ENCODE peak calls at places on chromosomes 7 and 10, in eight cellular contexts. W is AG04450, H is colonic mucosa, K is gastrocnemius medialis, Y is suprapubic skin, E is upper lobe of left lung, M is cardiac muscle cell, X is fibroblast of mammary gland. O is an unnamed sample.

GRCh38 chr7:31069880-31070555 is 17.9 kb downstream of the ADCYAP1R1 start:
- DNase-seq in E (no peak), X (no peak), M (no peak), Y (no peak), K (no peak), H (no peak), W (no peak), O (no peak)

GRCh38 chr7:131619336-131620305 is 63.2 kb upstream of the PODXL start:
- DNase-seq in K (no peak), E (no peak), X (no peak), H (no peak), M (no peak), W (no peak), Y (no peak), O (no peak)

GRCh38 chr7:30247546-30248386 is 36.6 kb upstream of the ZNRF2 start:
- DNase-seq in Y (no peak), K (no peak), W (no peak), M (no peak), X (no peak), H (no peak), E (no peak), O (no peak)

GRCh38 chr10:91571671-91572070 is 61.2 kb downstream of the PPP1R3C start:
- DNase-seq in E (no peak), H (no peak), M (no peak), K (no peak), W (no peak), Y (no peak), X (no peak), O (no peak)

GRCh38 chr10:72740526-72740925 is 48.6 kb downstream of the MCU start:
- DNase-seq in H (peak), Y (no peak), E (no peak), K (peak), W (no peak), M (peak), X (peak), O (peak)

GRCh38 chr7:148318092-148318756 is 272.3 kb upstream of the C7orf33 start:
- DNase-seq in K (no peak), H (no peak), X (no peak), E (no peak), W (no peak), Y (no peak), M (no peak), O (no peak)

GRCh38 chr10:102452672-102453340 is 1.5 kb upstream of the C10orf95 start:
- DNase-seq in E (no peak), M (no peak), K (no peak), H (no peak), X (peak), W (no peak), Y (no peak), O (peak)

GRCh38 chr10:110212119-110213006 is 5.0 kb downstream of the MXI1 start:
- DNase-seq in X (no peak), H (peak), Y (no peak), K (peak), E (no peak), M (no peak), W (no peak), O (no peak)

GRCh38 chr10:97713828-97714400 is 384 bp downstream of the MARVELD1 start:
- DNase-seq in E (peak), X (peak), K (peak), M (peak), Y (peak), W (no peak), H (peak), O (peak)

GRCh38 chr10:115173915-115174443 is 80.8 kb downstream of the ATRNL1 start:
- DNase-seq in M (no peak), W (no peak), X (no peak), K (no peak), H (no peak), Y (no peak), E (no peak), O (peak)

GRCh38 chr7:131012477-131013031 is 278.5 kb upstream of the KLF14 start:
- DNase-seq in H (no peak), W (no peak), M (no peak), Y (no peak), X (peak), K (no peak), E (no peak), O (no peak)

GRCh38 chr10:131882590-131883451 is 18.0 kb upstream of the PPP2R2D start:
- DNase-seq in K (no peak), W (no peak), H (no peak), M (no peak), Y (no peak), E (no peak), X (no peak), O (no peak)

GRCh38 chr10:6746782-6747181 is 166.7 kb upstream of the PRKCQ start:
- DNase-seq in Y (no peak), H (no peak), M (no peak), K (no peak), W (no peak), X (peak), E (no peak), O (peak)

GRCh38 chr10:72073677-72074412 is 14.5 kb downstream of the SPOCK2 start:
- DNase-seq in H (no peak), Y (no peak), W (no peak), K (no peak), M (no peak), X (no peak), E (no peak), O (no peak)

GRCh38 chr10:18880530-18880929 is 168.1 kb upstream of the MALRD1 start:
- DNase-seq in M (no peak), E (no peak), K (no peak), W (no peak), X (no peak), H (no peak), Y (no peak), O (no peak)

GRCh38 chr7:100465702-100466311 is 1.7 kb upstream of the SPACDR start:
- DNase-seq in E (peak), Y (no peak), W (no peak), H (peak), M (peak), X (peak), K (no peak), O (peak)

GRCh38 chr7:92749327-92749730 is 87.0 kb downstream of the CDK6 start:
- DNase-seq in K (no peak), M (no peak), W (no peak), H (no peak), E (no peak), Y (no peak), X (peak), O (peak)

GRCh38 chr10:4331150-4331549 is 494.9 kb upstream of the AKR1E2 start:
- DNase-seq in K (no peak), E (no peak), X (peak), W (no peak), H (no peak), M (no peak), Y (no peak), O (no peak)

GRCh38 chr10:121442086-121442485 is 156.2 kb downstream of the FGFR2 start:
- DNase-seq in H (no peak), X (no peak), K (no peak), W (no peak), E (no peak), Y (no peak), M (no peak), O (no peak)

GRCh38 chr7:55526329-55526728 is 46.0 kb downstream of the VOPP1 start:
- DNase-seq in Y (no peak), K (peak), X (no peak), H (no peak), M (no peak), W (no peak), E (no peak), O (no peak)

GRCh38 chr7:129376778-129377700 is 57.2 kb upstream of the STRIP2 start:
- DNase-seq in H (no peak), K (no peak), W (no peak), X (peak), Y (no peak), M (no peak), E (no peak), O (peak)

GRCh38 chr10:113015201-113015600 is 65.2 kb downstream of the TCF7L2 start:
- DNase-seq in H (no peak), E (no peak), K (no peak), W (no peak), X (no peak), M (no peak), Y (no peak), O (no peak)

GRCh38 chr10:71326464-71326881 is 7.4 kb downstream of the SLC29A3 start:
- DNase-seq in K (peak), E (no peak), X (no peak), M (no peak), Y (no peak), W (no peak), H (peak), O (no peak)

GRCh38 chr10:17835688-17836087 is 26.5 kb downstream of the MRC1 start:
- DNase-seq in M (peak), W (peak), E (no peak), Y (no peak), K (no peak), X (peak), H (no peak), O (peak)

GRCh38 chr7:106346167-106346677 is 61.4 kb upstream of the NAMPT start:
- DNase-seq in Y (no peak), E (no peak), W (no peak), X (no peak), M (no peak), K (no peak), H (no peak), O (no peak)

GRCh38 chr7:141198191-141198958 is 124.5 kb downstream of the TMEM178B start:
- DNase-seq in H (no peak), K (no peak), X (peak), W (no peak), E (no peak), Y (no peak), M (no peak), O (no peak)

GRCh38 chr10:131812012-131812403 is 88.8 kb upstream of the PPP2R2D start:
- DNase-seq in E (no peak), W (no peak), Y (peak), M (no peak), X (no peak), H (no peak), K (no peak), O (no peak)

GRCh38 chr7:20350996-20351692 is 20.4 kb downstream of the ITGB8 start:
- DNase-seq in W (no peak), K (no peak), X (no peak), M (no peak), Y (no peak), E (no peak), H (no peak), O (no peak)

DNA sequence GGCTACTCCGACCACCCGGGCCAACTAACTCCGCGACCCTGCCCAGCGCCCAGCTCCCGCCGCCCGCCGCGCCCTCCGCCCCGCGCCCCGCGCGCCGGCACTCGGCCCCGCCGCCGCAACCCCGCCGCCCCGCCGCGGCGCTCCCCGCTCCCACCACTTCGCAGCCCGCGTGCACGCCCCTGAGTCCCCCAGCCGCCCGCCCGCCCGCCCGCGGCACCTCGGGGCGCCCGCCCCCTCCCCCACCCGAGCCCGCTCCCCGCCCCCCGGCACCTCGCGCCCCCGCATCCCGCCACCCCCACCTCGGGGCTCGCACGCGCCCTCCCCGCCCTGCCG is 598 bp downstream of the JAZF1 start:
- DNase-seq in W (no peak), Y (no peak), X (no peak), M (no peak), K (no peak), H (no peak), E (no peak), O (no peak)
- H3K4me3 ChIP-seq in W (peak), Y (peak), X (peak), M (peak), K (peak), H (peak), E (peak), O (peak)

DNA sequence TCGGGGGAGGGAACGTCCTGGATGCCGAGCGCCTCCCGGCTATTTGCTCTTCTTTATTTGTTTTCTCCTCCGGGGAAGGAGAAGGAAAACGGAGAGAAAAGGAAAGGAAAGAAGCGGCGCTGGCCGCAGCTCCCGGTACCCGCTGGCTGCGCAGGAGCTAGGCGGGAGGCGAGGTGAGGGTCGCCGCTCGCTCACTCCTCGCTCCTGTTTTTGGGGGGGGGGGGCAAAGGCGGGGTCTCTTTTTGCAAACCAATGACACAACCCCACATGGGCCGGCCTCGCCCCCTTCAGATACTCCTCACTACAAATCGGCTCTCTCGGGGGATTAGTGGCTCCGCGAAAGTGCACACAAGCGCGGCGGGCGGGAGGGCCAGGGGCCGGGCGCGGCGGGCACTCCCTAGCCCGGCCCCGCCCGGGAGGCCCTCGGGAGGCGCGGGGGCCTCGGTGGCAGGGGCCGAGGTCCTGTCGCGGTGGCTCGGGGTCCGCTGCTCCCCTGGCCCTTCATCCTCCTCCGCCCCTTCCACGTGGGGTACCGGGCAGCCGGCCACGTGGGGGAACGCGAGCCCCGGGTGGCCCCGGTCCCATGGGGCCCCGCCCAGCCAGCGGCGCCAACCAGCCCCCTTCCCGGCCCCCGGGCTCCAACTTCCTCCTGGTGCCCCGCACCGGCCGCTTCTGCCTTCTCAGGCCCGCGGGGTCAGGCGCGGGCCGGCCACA is 650 bp upstream of the CTBP2 start:
- DNase-seq in X (peak), K (peak), E (peak), H (peak), Y (peak), M (peak), W (peak), O (peak)
- TF ChIP-seq CTCF in X (peak), K (peak), E (peak), H (no peak), Y (peak), M (peak), W (no peak), O (no peak)

GRCh38 chr7:157855452-157856213 is 518.8 kb downstream of the DNAJB6 start:
- DNase-seq in X (no peak), Y (no peak), M (no peak), K (no peak), H (no peak), W (no peak), E (no peak), O (no peak)

GRCh38 chr7:157853789-157854065 is 516.9 kb downstream of the DNAJB6 start:
- DNase-seq in X (no peak), W (no peak), K (no peak), Y (no peak), M (no peak), H (no peak), E (no peak), O (no peak)

GRCh38 chr7:157854066-157854891 is 517.5 kb downstream of the DNAJB6 start:
- DNase-seq in W (no peak), E (peak), Y (no peak), X (peak), H (peak), K (peak), M (no peak), O (no peak)

GRCh38 chr7:157853076-157853788 is 516.4 kb downstream of the DNAJB6 start:
- DNase-seq in W (no peak), E (no peak), M (no peak), X (no peak), H (no peak), Y (no peak), K (no peak), O (no peak)

GRCh38 chr7:157855016-157855415 is 518.2 kb downstream of the DNAJB6 start:
- DNase-seq in M (no peak), E (no peak), W (no peak), X (no peak), K (no peak), H (no peak), Y (no peak), O (no peak)
- H3K4me3 ChIP-seq in M (no peak), E (peak), W (no peak), X (no peak), K (no peak), H (no peak), Y (no peak), O (no peak)

DNA sequence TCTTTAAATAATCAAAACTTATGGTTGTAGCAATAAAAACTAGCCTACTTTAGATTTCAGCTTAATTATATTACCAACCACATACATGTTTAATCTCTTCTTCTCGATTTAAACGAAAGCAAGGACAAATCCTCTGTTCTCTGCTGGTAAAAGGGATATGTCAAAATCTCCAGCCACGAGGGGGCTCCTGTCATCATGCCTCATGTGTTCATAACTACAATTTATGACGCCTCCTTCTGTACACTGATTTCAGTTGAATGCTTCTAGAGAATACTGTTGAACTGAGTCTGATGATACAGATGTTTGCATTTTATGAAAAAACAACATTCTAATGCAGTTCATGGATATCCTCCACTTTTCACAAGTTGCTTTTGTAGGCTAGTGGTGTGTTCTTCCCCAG is 220.0 kb upstream of the DPP6 start:
- DNase-seq in H (no peak), M (no peak), Y (no peak), E (no peak), X (no peak), W (no peak), K (no peak), O (no peak)
- TF ChIP-seq CTCF in H (no peak), M (no peak), Y (no peak), E (no peak), X (no peak), W (no peak), K (no peak), O (no peak)

DNA sequence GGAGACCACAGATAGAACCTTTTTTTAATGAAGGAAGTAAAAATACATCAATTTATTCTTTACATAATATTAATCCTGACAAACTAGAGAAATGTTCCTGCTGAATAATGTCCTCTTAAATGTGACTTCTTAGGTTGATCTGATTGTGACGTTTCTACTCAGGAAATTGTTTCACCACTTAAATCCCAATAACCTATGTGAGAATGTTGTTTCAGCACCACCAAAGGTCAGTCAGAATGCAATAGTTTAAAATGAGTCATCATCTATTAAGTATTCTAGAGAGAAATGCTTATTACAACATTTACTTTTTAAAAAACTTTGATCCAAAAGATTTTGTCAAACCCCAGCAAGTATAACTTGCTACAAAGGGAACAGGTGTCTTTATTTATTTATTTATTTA is 155.4 kb upstream of the CACNA2D1 start:
- DNase-seq in M (no peak), H (no peak), E (no peak), Y (no peak), X (peak), K (no peak), W (peak), O (peak)
- H3K4me3 ChIP-seq in M (no peak), H (no peak), E (no peak), Y (no peak), X (no peak), K (no peak), W (no peak), O (no peak)

DNA sequence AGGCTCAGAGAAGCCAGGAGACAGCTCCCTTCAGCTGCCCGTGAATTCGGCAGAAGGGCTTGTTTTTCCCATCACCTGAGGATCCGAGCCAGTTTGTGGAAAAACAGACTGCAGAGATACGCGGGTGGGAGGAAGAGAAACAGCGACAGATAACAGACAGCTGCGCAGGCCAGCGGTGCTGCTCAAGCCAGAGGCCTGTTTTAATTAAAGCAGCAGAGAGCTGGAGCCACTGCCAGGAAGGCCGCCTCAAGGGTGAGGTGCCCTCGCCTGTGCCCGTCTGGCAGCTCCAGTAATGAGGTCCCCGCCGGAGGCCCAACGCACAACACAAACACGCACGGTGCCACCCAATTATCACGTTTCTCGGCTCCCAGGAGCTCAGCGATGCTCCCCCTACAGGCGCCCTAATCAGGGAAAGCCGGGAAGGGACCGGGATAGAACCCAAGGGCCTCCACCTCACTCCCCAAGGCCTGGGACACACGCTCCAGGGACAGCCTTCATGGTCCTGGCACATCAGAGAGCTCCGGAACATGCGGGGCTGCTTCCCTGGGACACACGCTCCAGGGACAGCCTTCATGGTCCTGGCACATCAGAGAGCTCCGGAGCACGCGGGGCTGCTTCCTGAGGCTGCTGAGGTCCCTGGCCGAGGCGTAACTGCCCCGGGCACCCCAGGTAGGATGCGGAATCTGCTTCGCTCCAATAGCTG is 60.6 kb upstream of the DNAAF5 start:
- DNase-seq in H (no peak), M (peak), E (no peak), K (no peak), Y (no peak), X (peak), W (no peak), O (peak)
- TF ChIP-seq CTCF in H (no peak), M (peak), E (no peak), K (no peak), Y (no peak), X (peak), W (peak), O (peak)

GRCh38 chr7:155806096-155806871 is 6.0 kb downstream of the SHH start:
- DNase-seq in H (no peak), W (no peak), K (no peak), M (no peak), Y (no peak), E (no peak), X (no peak), O (no peak)
- H3K4me3 ChIP-seq in H (peak), W (peak), K (peak), M (peak), Y (peak), E (peak), X (no peak), O (peak)